ENCODE peak calls at places on chromosomes 4 and X, in four cellular contexts. J, W, G and A are unnamed samples.

GRCh38 chr4:126718161-126718560 is 914.6 kb upstream of the INTU start:
- DNase-seq in J (no peak), W (no peak), G (no peak), A (no peak)

GRCh38 chr4:54543088-54543795 is 114.5 kb upstream of the KIT start:
- DNase-seq in J (no peak), W (no peak), G (no peak), A (no peak)

GRCh38 chr4:38672247-38673071 is 8.5 kb downstream of the KLF3 start:
- DNase-seq in J (no peak), W (no peak), G (no peak), A (no peak)

GRCh38 chrX:118726887-118727685 is at the start of gene IL13RA1:
- DNase-seq in J (peak), W (no peak), G (peak), A (peak)

GRCh38 chr4:156999175-156999517 is 27.5 kb upstream of the PDGFC start:
- DNase-seq in J (no peak), W (no peak), G (peak), A (peak)

GRCh38 chrX:154043003-154043402 is 23.3 kb upstream of the IRAK1 start:
- DNase-seq in J (no peak), W (no peak), G (no peak), A (no peak)

GRCh38 chrX:136143714-136144113 is 3.6 kb upstream of the FHL1 start:
- DNase-seq in J (no peak), W (no peak), G (no peak), A (no peak)

GRCh38 chrX:55839480-55839879 is 121.9 kb downstream of the RRAGB start:
- DNase-seq in J (no peak), W (no peak), G (no peak), A (no peak)

GRCh38 chrX:138982350-138982749 is 270.8 kb upstream of the FGF13 start:
- DNase-seq in J (no peak), W (no peak), G (no peak), A (no peak)

GRCh38 chr4:8155660-8156421 is 2.8 kb downstream of the ABLIM2 start:
- DNase-seq in J (no peak), W (no peak), G (no peak), A (no peak)

GRCh38 chr4:19478791-19479190 is 772.9 kb upstream of the SLIT2 start:
- DNase-seq in J (no peak), W (no peak), G (no peak), A (no peak)

GRCh38 chrX:122625239-122625638 is 558.8 kb upstream of the GRIA3 start:
- DNase-seq in J (no peak), W (no peak), G (no peak), A (no peak)

GRCh38 chr4:24211821-24212220 is 322.0 kb upstream of the PPARGC1A start:
- DNase-seq in J (no peak), W (no peak), G (no peak), A (no peak)

GRCh38 chr4:9904976-9905587 is 116.2 kb downstream of the SLC2A9 start:
- DNase-seq in J (peak), W (no peak), G (no peak), A (no peak)

GRCh38 chrX:148193759-148194158 is 212.6 kb downstream of the FMR1NB start:
- DNase-seq in J (no peak), W (no peak), G (no peak), A (no peak)

GRCh38 chr4:94356444-94356843 is 13.8 kb upstream of the HPGDS start:
- DNase-seq in J (no peak), W (no peak), G (no peak), A (no peak)

GRCh38 chr4:94446386-94446785 is 5.4 kb upstream of the PDLIM5 start:
- DNase-seq in J (no peak), W (no peak), G (no peak), A (no peak)

GRCh38 chr4:10495651-10496050 is 38.4 kb upstream of the ZNF518B start:
- DNase-seq in J (no peak), W (no peak), G (no peak), A (no peak)

GRCh38 chr4:10529891-10530786 is 72.9 kb upstream of the ZNF518B start:
- DNase-seq in J (no peak), W (no peak), G (no peak), A (peak)

GRCh38 chrX:102546818-102547493 is 30.4 kb upstream of the TMSB15A start:
- DNase-seq in J (no peak), W (no peak), G (no peak), A (no peak)

GRCh38 chr4:40446785-40447184 is 111.7 kb downstream of the CHRNA9 start:
- DNase-seq in J (no peak), W (no peak), G (no peak), A (no peak)

GRCh38 chrX:44874481-44875184 is 1.6 kb downstream of the KDM6A start:
- DNase-seq in J (peak), W (peak), G (no peak), A (no peak)

GRCh38 chr4:87632469-87632868 is 17.6 kb upstream of the DMP1 start:
- DNase-seq in J (no peak), W (no peak), G (no peak), A (no peak)